ENCODE peak calls at places on chromosomes 3 and 15, in four cellular contexts. One of them, this sample, is unnamed.

GRCh38 chr15:63638828-63639227 is 41.6 kb downstream of the FBXL22 start:
- DNase-seq in CD4-positive, alpha-beta memory T cell: no peak
- DNase-seq in fibroblast of lung: no peak
- DNase-seq in HepG2: no peak
- DNase-seq in this sample: no peak

GRCh38 chr15:100903191-100903590 is 16.0 kb upstream of the LRRK1 start:
- DNase-seq in CD4-positive, alpha-beta memory T cell: no peak
- DNase-seq in fibroblast of lung: no peak
- DNase-seq in HepG2: no peak
- DNase-seq in this sample: no peak

GRCh38 chr15:63931556-63931955 is 97.8 kb upstream of the HERC1 start:
- DNase-seq in CD4-positive, alpha-beta memory T cell: no peak
- DNase-seq in fibroblast of lung: no peak
- DNase-seq in HepG2: no peak
- DNase-seq in this sample: no peak

GRCh38 chr3:66477846-66478245 is 23.0 kb downstream of the LRIG1 start:
- DNase-seq in CD4-positive, alpha-beta memory T cell: no peak
- DNase-seq in fibroblast of lung: no peak
- DNase-seq in HepG2: no peak
- DNase-seq in this sample: no peak

GRCh38 chr15:79418693-79419279 is 13.3 kb upstream of the MINAR1 start:
- DNase-seq in CD4-positive, alpha-beta memory T cell: no peak
- DNase-seq in fibroblast of lung: peak
- DNase-seq in HepG2: no peak
- DNase-seq in this sample: no peak

GRCh38 chr3:128489860-128490649 is 2.9 kb downstream of the GATA2 start:
- DNase-seq in CD4-positive, alpha-beta memory T cell: no peak
- DNase-seq in fibroblast of lung: peak
- DNase-seq in HepG2: peak
- DNase-seq in this sample: no peak

GRCh38 chr3:45341876-45342275 is 46.5 kb upstream of the LARS2 start:
- DNase-seq in CD4-positive, alpha-beta memory T cell: no peak
- DNase-seq in fibroblast of lung: no peak
- DNase-seq in HepG2: no peak
- DNase-seq in this sample: no peak

GRCh38 chr3:48896991-48897390 is 1.7 kb downstream of the SLC25A20 start:
- DNase-seq in CD4-positive, alpha-beta memory T cell: no peak
- DNase-seq in fibroblast of lung: no peak
- DNase-seq in HepG2: peak
- DNase-seq in this sample: no peak

GRCh38 chr3:172974969-172975368 is 166.1 kb downstream of the SPATA16 start:
- DNase-seq in CD4-positive, alpha-beta memory T cell: no peak
- DNase-seq in fibroblast of lung: no peak
- DNase-seq in HepG2: no peak
- DNase-seq in this sample: no peak

GRCh38 chr3:134650431-134651346 is at the start of gene KY:
- DNase-seq in CD4-positive, alpha-beta memory T cell: no peak
- DNase-seq in fibroblast of lung: peak
- DNase-seq in HepG2: no peak
- DNase-seq in this sample: no peak

GRCh38 chr15:60844431-60845174 is 365.7 kb upstream of the ICE2 start:
- DNase-seq in CD4-positive, alpha-beta memory T cell: peak
- DNase-seq in fibroblast of lung: no peak
- DNase-seq in HepG2: no peak
- DNase-seq in this sample: no peak

GRCh38 chr3:188390775-188391443 is 237.0 kb downstream of the LPP start:
- DNase-seq in CD4-positive, alpha-beta memory T cell: no peak
- DNase-seq in fibroblast of lung: no peak
- DNase-seq in HepG2: peak
- DNase-seq in this sample: no peak

GRCh38 chr15:70023064-70023768 is 74.5 kb downstream of the TLE3 start:
- DNase-seq in CD4-positive, alpha-beta memory T cell: peak
- DNase-seq in fibroblast of lung: peak
- DNase-seq in HepG2: no peak
- DNase-seq in this sample: peak

GRCh38 chr3:20317616-20318015 is 131.6 kb upstream of the SGO1 start:
- DNase-seq in CD4-positive, alpha-beta memory T cell: no peak
- DNase-seq in fibroblast of lung: no peak
- DNase-seq in HepG2: peak
- DNase-seq in this sample: no peak

GRCh38 chr3:140863481-140864084 is 78.1 kb upstream of the SLC25A36 start:
- DNase-seq in CD4-positive, alpha-beta memory T cell: peak
- DNase-seq in fibroblast of lung: peak
- DNase-seq in HepG2: peak
- DNase-seq in this sample: peak

GRCh38 chr3:4515896-4516295 is 22.7 kb downstream of the ITPR1 start:
- DNase-seq in CD4-positive, alpha-beta memory T cell: no peak
- DNase-seq in fibroblast of lung: no peak
- DNase-seq in HepG2: no peak
- DNase-seq in this sample: no peak

GRCh38 chr3:4514321-4514720 is 21.2 kb downstream of the ITPR1 start:
- DNase-seq in CD4-positive, alpha-beta memory T cell: no peak
- DNase-seq in fibroblast of lung: no peak
- DNase-seq in HepG2: no peak
- DNase-seq in this sample: no peak

GRCh38 chr3:4517095-4517494 is 23.9 kb downstream of the ITPR1 start:
- DNase-seq in CD4-positive, alpha-beta memory T cell: no peak
- DNase-seq in fibroblast of lung: no peak
- DNase-seq in HepG2: no peak
- DNase-seq in this sample: no peak

GRCh38 chr3:4520013-4520881 is 27.1 kb downstream of the ITPR1 start:
- DNase-seq in CD4-positive, alpha-beta memory T cell: no peak
- DNase-seq in fibroblast of lung: no peak
- DNase-seq in HepG2: no peak
- DNase-seq in this sample: no peak

DNA sequence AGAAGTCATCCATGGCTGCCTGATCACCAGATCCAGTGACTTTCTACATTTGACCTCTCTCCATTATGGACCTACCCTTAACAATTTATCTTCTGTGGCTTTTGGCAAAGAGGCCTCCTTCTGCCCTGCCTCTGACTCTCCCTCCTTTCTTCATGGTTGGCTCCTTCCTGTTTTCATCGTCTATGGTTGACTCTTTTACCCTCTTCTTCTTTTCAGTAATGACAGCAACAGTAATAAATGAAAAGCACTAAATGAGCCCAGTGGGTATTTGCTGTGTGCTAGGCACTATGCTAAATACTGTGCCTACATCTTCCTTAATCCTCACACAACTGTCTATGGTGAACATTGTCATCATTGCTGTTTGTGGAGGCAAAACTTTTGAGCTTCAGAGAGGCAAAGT is 24.5 kb downstream of the ITPR1 start:
- DNase-seq in CD4-positive, alpha-beta memory T cell: no peak
- DNase-seq in fibroblast of lung: no peak
- DNase-seq in HepG2: no peak
- DNase-seq in this sample: no peak
- H3K27ac ChIP-seq in CD4-positive, alpha-beta memory T cell: peak
- H3K27ac ChIP-seq in fibroblast of lung: no peak
- H3K27ac ChIP-seq in HepG2: no peak
- H3K27ac ChIP-seq in this sample: no peak

GRCh38 chr15:92845109-92845508 is 55.0 kb upstream of the CHD2 start:
- DNase-seq in CD4-positive, alpha-beta memory T cell: peak
- DNase-seq in fibroblast of lung: peak
- DNase-seq in HepG2: peak
- DNase-seq in this sample: no peak

GRCh38 chr15:92846716-92847115 is 53.4 kb upstream of the CHD2 start:
- DNase-seq in CD4-positive, alpha-beta memory T cell: no peak
- DNase-seq in fibroblast of lung: peak
- DNase-seq in HepG2: no peak
- DNase-seq in this sample: no peak

GRCh38 chr15:92847841-92848240 is 52.3 kb upstream of the CHD2 start:
- DNase-seq in CD4-positive, alpha-beta memory T cell: no peak
- DNase-seq in fibroblast of lung: peak
- DNase-seq in HepG2: no peak
- DNase-seq in this sample: no peak

GRCh38 chr15:92848464-92848851 is 51.7 kb upstream of the CHD2 start:
- DNase-seq in CD4-positive, alpha-beta memory T cell: no peak
- DNase-seq in fibroblast of lung: no peak
- DNase-seq in HepG2: no peak
- DNase-seq in this sample: no peak

GRCh38 chr15:92848852-92849598 is 51.1 kb upstream of the CHD2 start:
- DNase-seq in CD4-positive, alpha-beta memory T cell: peak
- DNase-seq in fibroblast of lung: peak
- DNase-seq in HepG2: no peak
- DNase-seq in this sample: no peak
- H3K27ac ChIP-seq in CD4-positive, alpha-beta memory T cell: peak
- H3K27ac ChIP-seq in fibroblast of lung: no peak
- H3K27ac ChIP-seq in HepG2: no peak
- H3K27ac ChIP-seq in this sample: no peak

DNA sequence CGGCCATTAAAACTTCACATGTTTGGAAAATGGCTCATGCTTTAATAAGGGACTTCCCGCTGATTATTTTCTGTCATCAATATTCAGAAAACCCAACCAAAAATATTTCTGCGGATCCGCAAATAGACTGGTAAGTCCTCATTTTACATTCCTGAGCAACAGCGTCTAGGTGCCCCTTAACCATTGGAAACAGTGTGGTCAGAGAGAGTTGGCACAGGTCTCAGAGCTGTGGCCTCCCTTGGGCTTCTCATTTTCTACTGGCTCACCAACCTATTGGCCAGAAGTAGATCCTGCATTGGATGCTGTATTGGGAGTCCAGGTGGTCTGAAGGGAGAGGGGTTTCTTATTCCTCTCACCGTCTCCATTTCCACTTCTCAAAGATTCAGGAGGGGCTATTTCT is 348.1 kb upstream of the DCBLD2 start:
- DNase-seq in CD4-positive, alpha-beta memory T cell: no peak
- DNase-seq in fibroblast of lung: peak
- DNase-seq in HepG2: no peak
- DNase-seq in this sample: no peak
- H3K27ac ChIP-seq in CD4-positive, alpha-beta memory T cell: no peak
- H3K27ac ChIP-seq in fibroblast of lung: no peak
- H3K27ac ChIP-seq in HepG2: no peak
- H3K27ac ChIP-seq in this sample: no peak

DNA sequence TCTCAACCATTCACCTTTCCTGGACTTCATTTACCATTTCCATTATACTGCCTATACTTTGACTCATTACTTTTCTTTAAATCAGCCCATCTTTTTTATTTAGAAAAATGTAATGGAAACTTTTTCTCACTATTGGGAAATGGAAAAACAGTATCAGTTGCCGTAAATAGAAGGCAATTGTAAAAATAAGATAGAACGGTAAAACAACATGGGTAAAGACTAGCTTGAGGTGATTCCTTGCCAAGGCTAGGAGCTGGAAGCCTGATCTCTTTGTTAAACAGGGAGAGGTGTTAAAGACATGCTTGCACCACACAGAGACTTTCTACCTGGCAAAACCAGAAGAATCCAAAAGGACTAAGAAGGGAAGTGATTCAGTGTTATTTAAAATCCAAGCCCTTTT is 5.9 kb downstream of the FGD5 start:
- DNase-seq in CD4-positive, alpha-beta memory T cell: no peak
- DNase-seq in fibroblast of lung: no peak
- DNase-seq in HepG2: no peak
- DNase-seq in this sample: no peak
- H3K27ac ChIP-seq in CD4-positive, alpha-beta memory T cell: no peak
- H3K27ac ChIP-seq in fibroblast of lung: no peak
- H3K27ac ChIP-seq in HepG2: no peak
- H3K27ac ChIP-seq in this sample: no peak

GRCh38 chr3:99713440-99713839 is 75.0 kb downstream of the COL8A1 start:
- DNase-seq in CD4-positive, alpha-beta memory T cell: no peak
- DNase-seq in fibroblast of lung: no peak
- DNase-seq in HepG2: no peak
- DNase-seq in this sample: no peak

GRCh38 chr3:99714146-99714545 is 75.8 kb downstream of the COL8A1 start:
- DNase-seq in CD4-positive, alpha-beta memory T cell: no peak
- DNase-seq in fibroblast of lung: peak
- DNase-seq in HepG2: no peak
- DNase-seq in this sample: no peak

GRCh38 chr3:99712291-99712954 is 74.0 kb downstream of the COL8A1 start:
- DNase-seq in CD4-positive, alpha-beta memory T cell: no peak
- DNase-seq in fibroblast of lung: peak
- DNase-seq in HepG2: no peak
- DNase-seq in this sample: no peak

GRCh38 chr3:99714575-99714974 is 76.2 kb downstream of the COL8A1 start:
- DNase-seq in CD4-positive, alpha-beta memory T cell: no peak
- DNase-seq in fibroblast of lung: no peak
- DNase-seq in HepG2: no peak
- DNase-seq in this sample: no peak

DNA sequence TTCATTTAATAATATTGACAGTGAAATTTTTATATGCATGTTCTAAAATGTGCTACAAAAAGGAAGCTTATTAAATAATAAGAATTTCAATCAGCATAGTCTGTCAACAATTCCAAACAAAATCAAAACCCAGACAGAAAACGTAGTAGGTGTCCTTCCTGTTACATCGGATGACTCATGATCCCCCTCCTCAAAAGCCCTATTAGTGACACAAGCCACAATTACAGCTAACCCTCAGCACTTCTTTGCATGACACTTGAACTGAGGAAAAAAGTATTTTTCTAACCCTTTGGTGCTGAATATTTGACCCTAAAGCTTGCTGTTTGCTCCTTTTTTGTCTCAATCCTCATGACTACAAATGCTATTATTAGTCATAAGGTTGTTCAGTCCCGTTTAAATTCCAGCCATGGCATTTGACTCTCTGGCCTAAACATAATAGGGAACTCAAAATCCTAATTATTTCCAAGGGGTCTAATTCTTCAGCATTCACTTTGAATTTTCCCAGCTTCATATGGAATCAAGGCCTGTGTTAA is 78.1 kb downstream of the COL8A1 start:
- DNase-seq in CD4-positive, alpha-beta memory T cell: no peak
- DNase-seq in fibroblast of lung: peak
- DNase-seq in HepG2: no peak
- DNase-seq in this sample: no peak
- H3K27ac ChIP-seq in CD4-positive, alpha-beta memory T cell: no peak
- H3K27ac ChIP-seq in fibroblast of lung: no peak
- H3K27ac ChIP-seq in HepG2: no peak
- H3K27ac ChIP-seq in this sample: no peak

GRCh38 chr3:101531473-101532086 is 18.6 kb upstream of the SENP7 start:
- DNase-seq in CD4-positive, alpha-beta memory T cell: no peak
- DNase-seq in fibroblast of lung: no peak
- DNase-seq in HepG2: no peak
- DNase-seq in this sample: no peak
- H3K27ac ChIP-seq in CD4-positive, alpha-beta memory T cell: no peak
- H3K27ac ChIP-seq in fibroblast of lung: no peak
- H3K27ac ChIP-seq in HepG2: no peak
- H3K27ac ChIP-seq in this sample: no peak

DNA sequence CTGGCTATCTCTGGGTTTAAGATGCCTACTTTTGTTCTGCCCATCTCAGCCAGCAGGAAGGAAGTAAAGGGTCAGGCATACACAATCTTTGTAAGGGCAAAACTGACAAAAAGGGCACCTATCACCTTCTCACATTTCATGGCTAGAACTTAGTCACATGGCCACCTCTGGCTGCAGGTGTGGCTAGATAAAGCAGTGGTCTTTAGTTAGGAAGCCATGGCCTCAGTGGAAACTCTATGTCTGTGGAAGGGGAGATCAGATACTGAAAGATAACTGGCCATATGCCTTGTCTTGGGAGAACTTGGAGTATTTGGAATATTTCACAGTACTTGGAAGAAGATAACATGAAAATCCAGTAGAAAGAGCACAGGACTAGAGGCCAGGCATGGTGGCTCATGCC is 80.7 kb upstream of the TBL1XR1 start:
- DNase-seq in CD4-positive, alpha-beta memory T cell: no peak
- DNase-seq in fibroblast of lung: no peak
- DNase-seq in HepG2: no peak
- DNase-seq in this sample: no peak
- H3K27ac ChIP-seq in CD4-positive, alpha-beta memory T cell: no peak
- H3K27ac ChIP-seq in fibroblast of lung: no peak
- H3K27ac ChIP-seq in HepG2: no peak
- H3K27ac ChIP-seq in this sample: no peak